ENCODE peak calls at places on chromosomes 16 and 17, in eight cellular contexts. One of them, this sample, is unnamed.
A peak's percentile ranks its signal among the peaks of the same experiment; 100 is the strongest.

GRCh38 chr16:52561910-52562741 is 15.2 kb upstream of the TOX3 start:
- DNase-seq in cardiac muscle cell: no peak
- DNase-seq in small intestine: peak; percentile 73
- DNase-seq in Panc1: no peak
- DNase-seq in aorta: no peak
- DNase-seq in fibroblast of lung: no peak
- DNase-seq in esophagus squamous epithelium: no peak
- DNase-seq in transverse colon: peak; percentile 67
- DNase-seq in this sample: no peak

GRCh38 chr16:53761967-53762726 is 58.2 kb downstream of the FTO start:
- DNase-seq in cardiac muscle cell: no peak
- DNase-seq in small intestine: no peak
- DNase-seq in Panc1: no peak
- DNase-seq in aorta: no peak
- DNase-seq in fibroblast of lung: no peak
- DNase-seq in esophagus squamous epithelium: no peak
- DNase-seq in transverse colon: no peak
- DNase-seq in this sample: no peak

GRCh38 chr17:36534117-36534880 is at the start of gene MYO19:
- DNase-seq in cardiac muscle cell: peak; percentile 70
- DNase-seq in small intestine: peak; percentile 86
- DNase-seq in Panc1: no peak
- DNase-seq in aorta: peak; percentile 72
- DNase-seq in fibroblast of lung: peak; percentile 58
- DNase-seq in esophagus squamous epithelium: no peak
- DNase-seq in transverse colon: peak; percentile 82
- DNase-seq in this sample: peak; percentile 62

GRCh38 chr16:49767998-49768397 is 87.9 kb downstream of the ZNF423 start:
- DNase-seq in cardiac muscle cell: no peak
- DNase-seq in small intestine: no peak
- DNase-seq in Panc1: no peak
- DNase-seq in aorta: no peak
- DNase-seq in fibroblast of lung: no peak
- DNase-seq in esophagus squamous epithelium: no peak
- DNase-seq in transverse colon: no peak
- DNase-seq in this sample: no peak

GRCh38 chr16:51636913-51637743 is 486.1 kb upstream of the SALL1 start:
- DNase-seq in cardiac muscle cell: no peak
- DNase-seq in small intestine: no peak
- DNase-seq in Panc1: no peak
- DNase-seq in aorta: no peak
- DNase-seq in fibroblast of lung: no peak
- DNase-seq in esophagus squamous epithelium: no peak
- DNase-seq in transverse colon: no peak
- DNase-seq in this sample: peak; percentile 7

GRCh38 chr17:15651583-15652110 is 32.1 kb upstream of the FBXW10B start:
- DNase-seq in cardiac muscle cell: peak; percentile 91
- DNase-seq in small intestine: peak; percentile 99
- DNase-seq in Panc1: peak; percentile 98
- DNase-seq in aorta: peak; percentile 97
- DNase-seq in fibroblast of lung: peak; percentile 99
- DNase-seq in esophagus squamous epithelium: peak; percentile 31
- DNase-seq in transverse colon: peak; percentile 94
- DNase-seq in this sample: peak; percentile 95

GRCh38 chr17:30273373-30273772 is 18.4 kb downstream of the BLMH start:
- DNase-seq in cardiac muscle cell: no peak
- DNase-seq in small intestine: no peak
- DNase-seq in Panc1: no peak
- DNase-seq in aorta: no peak
- DNase-seq in fibroblast of lung: peak; percentile 22
- DNase-seq in esophagus squamous epithelium: no peak
- DNase-seq in transverse colon: no peak
- DNase-seq in this sample: no peak

GRCh38 chr17:36544049-36544319 is 735 bp upstream of the GGNBP2 start:
- DNase-seq in cardiac muscle cell: peak; percentile 53
- DNase-seq in small intestine: peak; percentile 69
- DNase-seq in Panc1: no peak
- DNase-seq in aorta: peak; percentile 58
- DNase-seq in fibroblast of lung: peak; percentile 55
- DNase-seq in esophagus squamous epithelium: no peak
- DNase-seq in transverse colon: no peak
- DNase-seq in this sample: peak; percentile 49

GRCh38 chr17:43766413-43767052 is 7.9 kb upstream of the SOST start:
- DNase-seq in cardiac muscle cell: peak; percentile 72
- DNase-seq in small intestine: peak; percentile 50
- DNase-seq in Panc1: no peak
- DNase-seq in aorta: no peak
- DNase-seq in fibroblast of lung: peak; percentile 28
- DNase-seq in esophagus squamous epithelium: no peak
- DNase-seq in transverse colon: peak; percentile 62
- DNase-seq in this sample: peak; percentile 34

GRCh38 chr17:1577657-1578428 is 15.3 kb upstream of the PITPNA start:
- DNase-seq in cardiac muscle cell: no peak
- DNase-seq in small intestine: no peak
- DNase-seq in Panc1: no peak
- DNase-seq in aorta: peak; percentile 78
- DNase-seq in fibroblast of lung: no peak
- DNase-seq in esophagus squamous epithelium: no peak
- DNase-seq in transverse colon: no peak
- DNase-seq in this sample: no peak

GRCh38 chr16:1514507-1514906 is 19.0 kb upstream of the TMEM204 start:
- DNase-seq in cardiac muscle cell: no peak
- DNase-seq in small intestine: no peak
- DNase-seq in Panc1: no peak
- DNase-seq in aorta: no peak
- DNase-seq in fibroblast of lung: no peak
- DNase-seq in esophagus squamous epithelium: no peak
- DNase-seq in transverse colon: no peak
- DNase-seq in this sample: no peak

GRCh38 chr17:1958134-1958881 is 66.8 kb downstream of the RTN4RL1 start:
- DNase-seq in cardiac muscle cell: no peak
- DNase-seq in small intestine: peak; percentile 40
- DNase-seq in Panc1: no peak
- DNase-seq in aorta: no peak
- DNase-seq in fibroblast of lung: no peak
- DNase-seq in esophagus squamous epithelium: no peak
- DNase-seq in transverse colon: no peak
- DNase-seq in this sample: no peak

DNA sequence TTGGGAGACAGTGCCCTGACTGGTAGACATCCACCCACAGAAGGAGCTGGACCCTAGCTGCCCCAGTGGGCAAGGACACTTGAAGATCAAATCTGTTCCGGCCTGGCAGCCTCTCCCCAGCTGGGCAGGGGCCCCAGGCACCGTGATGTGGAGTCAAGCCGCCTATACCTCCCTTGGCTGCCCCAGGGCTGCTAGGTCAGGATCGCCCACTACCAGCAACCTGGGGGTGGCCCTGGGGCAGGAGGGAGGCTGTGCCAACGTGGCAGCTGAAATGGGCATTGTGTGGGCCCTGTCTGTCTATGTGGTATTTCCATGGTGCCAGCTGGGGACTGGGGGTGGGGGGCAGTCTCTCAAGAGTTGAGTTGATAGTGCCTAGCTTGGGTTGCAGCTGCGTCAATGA is 941 bp downstream of the PDK2 start:
- DNase-seq in cardiac muscle cell: no peak
- DNase-seq in small intestine: no peak
- DNase-seq in Panc1: no peak
- DNase-seq in aorta: peak; percentile 50
- DNase-seq in fibroblast of lung: no peak
- DNase-seq in esophagus squamous epithelium: no peak
- DNase-seq in transverse colon: no peak
- DNase-seq in this sample: no peak
- H3K4me1 ChIP-seq in cardiac muscle cell: peaks cover 10% of the 10 kb centered on the region
- H3K4me1 ChIP-seq in small intestine: peaks cover 7% of the 10 kb centered on the region
- H3K4me1 ChIP-seq in Panc1: peaks cover 38% of the 10 kb centered on the region
- H3K4me1 ChIP-seq in aorta: no peaks in the 10 kb centered on the region
- H3K4me1 ChIP-seq in fibroblast of lung: peaks cover 16% of the 10 kb centered on the region
- H3K4me1 ChIP-seq in esophagus squamous epithelium: peaks cover 28% of the 10 kb centered on the region
- H3K4me1 ChIP-seq in transverse colon: peaks cover 57% of the 10 kb centered on the region
- H3K4me1 ChIP-seq in this sample: peaks cover 15% of the 10 kb centered on the region

DNA sequence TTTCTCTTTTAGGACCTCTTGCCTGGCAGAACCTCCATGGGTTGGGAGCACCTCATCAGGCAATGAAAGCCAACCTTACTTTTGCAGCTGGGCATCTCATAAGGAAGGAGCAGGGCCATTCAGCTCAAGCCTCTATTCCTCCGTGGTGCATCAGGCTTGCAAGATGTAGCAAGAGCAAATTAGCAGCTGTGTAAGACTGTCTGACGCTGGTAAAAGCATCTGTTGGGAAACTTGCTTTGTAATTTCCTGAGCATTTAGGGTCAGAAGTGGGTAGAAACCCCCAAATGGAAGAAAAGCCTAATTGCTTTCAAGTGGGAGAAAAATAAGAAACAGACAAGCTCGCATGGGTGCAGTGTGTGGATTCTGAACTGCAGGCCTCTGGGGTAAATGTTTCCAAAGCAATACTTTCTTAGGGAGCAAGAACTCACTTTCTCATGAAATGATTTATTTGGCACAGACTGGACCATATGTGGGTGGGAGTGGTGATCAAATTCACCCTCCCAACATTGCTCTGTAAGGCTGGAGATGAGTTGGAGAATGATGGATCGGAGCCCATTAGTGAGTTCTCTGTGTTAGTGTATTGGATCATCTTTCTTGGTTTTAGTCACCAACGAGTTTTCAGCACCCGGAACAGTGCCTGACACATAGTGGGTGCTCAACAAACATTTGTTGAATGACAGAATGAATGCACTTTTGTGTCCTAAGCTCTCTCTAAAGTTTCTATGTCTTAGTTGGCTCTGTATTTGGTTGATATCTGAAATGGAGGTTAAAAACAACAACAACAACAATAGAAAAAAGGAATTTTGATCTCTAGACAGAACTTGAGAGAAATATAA is 104.4 kb upstream of the FAM20A start:
- DNase-seq in cardiac muscle cell: no peak
- DNase-seq in small intestine: no peak
- DNase-seq in Panc1: no peak
- DNase-seq in aorta: no peak
- DNase-seq in fibroblast of lung: peak; percentile 51
- DNase-seq in esophagus squamous epithelium: no peak
- DNase-seq in transverse colon: no peak
- DNase-seq in this sample: no peak
- H3K4me3 ChIP-seq in cardiac muscle cell: no peak overlapping the region
- H3K4me3 ChIP-seq in small intestine: no peak overlapping the region
- H3K4me3 ChIP-seq in Panc1: no peak overlapping the region
- H3K4me3 ChIP-seq in aorta: no peak overlapping the region
- H3K4me3 ChIP-seq in fibroblast of lung: no peak overlapping the region
- H3K4me3 ChIP-seq in esophagus squamous epithelium: no peak overlapping the region
- H3K4me3 ChIP-seq in transverse colon: no peak overlapping the region
- H3K4me3 ChIP-seq in this sample: no peak overlapping the region

DNA sequence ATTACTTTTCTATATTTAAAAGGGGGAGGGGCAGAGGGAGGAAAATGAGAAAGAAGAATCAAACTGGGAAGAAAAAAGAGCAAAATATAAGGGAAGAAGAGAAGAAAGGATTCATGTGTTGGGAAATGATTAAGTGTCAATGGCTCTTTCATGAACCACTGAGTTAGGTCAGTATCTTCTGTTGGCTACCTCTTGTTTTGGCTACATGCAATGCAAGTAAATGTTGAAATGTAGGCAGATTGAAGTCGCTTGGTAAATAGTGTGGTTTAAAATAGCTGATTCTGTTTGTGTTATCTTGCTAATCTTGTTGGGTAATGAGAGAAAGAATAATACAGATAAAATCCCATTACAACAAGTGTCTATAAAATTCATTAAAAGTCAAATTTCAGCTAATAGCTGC is 27.2 kb downstream of the COX11 start:
- DNase-seq in cardiac muscle cell: no peak
- DNase-seq in small intestine: no peak
- DNase-seq in Panc1: no peak
- DNase-seq in aorta: no peak
- DNase-seq in fibroblast of lung: no peak
- DNase-seq in esophagus squamous epithelium: no peak
- DNase-seq in transverse colon: no peak
- DNase-seq in this sample: no peak
- H3K36me3 ChIP-seq in cardiac muscle cell: peaks cover 5% of the 10 kb centered on the region
- H3K36me3 ChIP-seq in small intestine: peaks cover 2% of the 10 kb centered on the region
- H3K36me3 ChIP-seq in Panc1: peaks cover 22% of the 10 kb centered on the region
- H3K36me3 ChIP-seq in aorta: peaks cover 3% of the 10 kb centered on the region
- H3K36me3 ChIP-seq in fibroblast of lung: no peaks in the 10 kb centered on the region
- H3K36me3 ChIP-seq in esophagus squamous epithelium: no peaks in the 10 kb centered on the region
- H3K36me3 ChIP-seq in transverse colon: peaks cover 4% of the 10 kb centered on the region
- H3K36me3 ChIP-seq in this sample: peaks cover 36% of the 10 kb centered on the region

GRCh38 chr16:88792668-88793587 is 7.9 kb upstream of the PIEZO1 start:
- DNase-seq in cardiac muscle cell: no peak
- DNase-seq in small intestine: no peak
- DNase-seq in Panc1: no peak
- DNase-seq in aorta: no peak
- DNase-seq in fibroblast of lung: no peak
- DNase-seq in esophagus squamous epithelium: no peak
- DNase-seq in transverse colon: no peak
- DNase-seq in this sample: no peak
- H3K4me1 ChIP-seq in cardiac muscle cell: peaks cover 3% of the 10 kb centered on the region
- H3K4me1 ChIP-seq in small intestine: no peaks in the 10 kb centered on the region
- H3K4me1 ChIP-seq in Panc1: peaks cover 3% of the 10 kb centered on the region
- H3K4me1 ChIP-seq in aorta: no peaks in the 10 kb centered on the region
- H3K4me1 ChIP-seq in fibroblast of lung: peaks cover 3% of the 10 kb centered on the region
- H3K4me1 ChIP-seq in esophagus squamous epithelium: no peaks in the 10 kb centered on the region
- H3K4me1 ChIP-seq in transverse colon: peaks cover 19% of the 10 kb centered on the region
- H3K4me1 ChIP-seq in this sample: no peaks in the 10 kb centered on the region

GRCh38 chr16:88936913-88937666 is 39.9 kb downstream of the CBFA2T3 start:
- DNase-seq in cardiac muscle cell: no peak
- DNase-seq in small intestine: no peak
- DNase-seq in Panc1: no peak
- DNase-seq in aorta: no peak
- DNase-seq in fibroblast of lung: no peak
- DNase-seq in esophagus squamous epithelium: no peak
- DNase-seq in transverse colon: no peak
- DNase-seq in this sample: no peak
- H3K4me3 ChIP-seq in cardiac muscle cell: no peak overlapping the region
- H3K4me3 ChIP-seq in small intestine: no peak overlapping the region
- H3K4me3 ChIP-seq in Panc1: no peak overlapping the region
- H3K4me3 ChIP-seq in aorta: no peak overlapping the region
- H3K4me3 ChIP-seq in fibroblast of lung: no peak overlapping the region
- H3K4me3 ChIP-seq in esophagus squamous epithelium: peak overlapping the region; percentile 24
- H3K4me3 ChIP-seq in transverse colon: no peak overlapping the region
- H3K4me3 ChIP-seq in this sample: no peak overlapping the region

DNA sequence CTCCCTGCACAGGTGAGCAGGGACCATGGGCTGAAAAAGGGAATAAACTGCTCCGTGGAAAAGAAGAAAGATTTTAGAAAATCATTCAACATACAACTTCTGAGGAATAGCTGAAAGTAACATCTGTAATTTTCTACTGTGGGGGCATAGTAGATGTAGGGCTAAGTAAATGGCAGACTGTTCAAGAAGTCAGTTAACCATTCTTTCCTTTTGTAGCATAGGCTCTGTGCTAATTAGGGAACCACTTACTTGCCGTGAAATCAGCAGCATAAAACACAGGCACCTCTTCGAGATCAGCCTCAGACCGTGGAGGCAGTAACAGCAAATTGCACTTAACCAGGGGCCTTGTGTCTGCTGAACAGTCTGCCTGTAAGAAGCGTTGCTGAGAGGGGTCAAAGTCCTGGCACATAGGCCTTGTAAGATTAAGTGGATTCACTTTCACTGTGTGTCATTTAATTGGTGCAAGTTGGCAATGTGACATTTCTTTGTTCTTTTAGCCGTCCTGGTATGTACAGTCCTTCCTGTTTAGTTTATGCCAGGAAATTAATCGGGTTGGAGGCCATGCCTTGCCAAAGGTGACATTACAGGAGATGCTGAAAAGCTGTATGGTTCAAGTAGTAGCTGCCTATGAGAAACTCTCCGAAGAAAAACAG is 10.4 kb downstream of the COG1 start:
- DNase-seq in cardiac muscle cell: peak; percentile 43
- DNase-seq in small intestine: peak; percentile 99
- DNase-seq in Panc1: no peak
- DNase-seq in aorta: no peak
- DNase-seq in fibroblast of lung: peak; percentile 30
- DNase-seq in esophagus squamous epithelium: no peak
- DNase-seq in transverse colon: peak; percentile 76
- DNase-seq in this sample: no peak
- H3K36me3 ChIP-seq in cardiac muscle cell: peaks cover 84% of the 10 kb centered on the region
- H3K36me3 ChIP-seq in small intestine: peaks cover 25% of the 10 kb centered on the region
- H3K36me3 ChIP-seq in Panc1: peaks cover 55% of the 10 kb centered on the region
- H3K36me3 ChIP-seq in aorta: peaks cover 16% of the 10 kb centered on the region
- H3K36me3 ChIP-seq in fibroblast of lung: peaks cover 35% of the 10 kb centered on the region
- H3K36me3 ChIP-seq in esophagus squamous epithelium: peaks cover 29% of the 10 kb centered on the region
- H3K36me3 ChIP-seq in transverse colon: peaks cover 68% of the 10 kb centered on the region
- H3K36me3 ChIP-seq in this sample: peaks cover 95% of the 10 kb centered on the region

This sample was measured in HAP-1.